ENCODE peak calls at places on chromosomes 6 and 20, in eight cellular contexts. Z is WERI-Rb-1, G is BE2C, E is mucosa of descending colon, W is nephron progenitor cell, Y is RWPE1, B is transverse colon, R is Peyer's patch. P is an unnamed sample.

GRCh38 chr20:50360921-50361320 is 149.3 kb upstream of the PTPN1 start:
- DNase-seq in Z (no peak), G (no peak), E (no peak), W (no peak), Y (no peak), B (no peak), R (no peak), P (no peak)

GRCh38 chr20:21741266-21741665 is 35.8 kb downstream of the PAX1 start:
- DNase-seq in Z (no peak), G (no peak), E (no peak), W (no peak), Y (no peak), B (no peak), R (no peak), P (no peak)

GRCh38 chr20:57275813-57276212 is 9.4 kb upstream of the BMP7 start:
- DNase-seq in Z (no peak), G (no peak), E (no peak), W (no peak), Y (peak), B (no peak), R (no peak), P (no peak)

GRCh38 chr6:105014954-105015353 is 58.0 kb downstream of the LIN28B start:
- DNase-seq in Z (no peak), G (no peak), E (no peak), W (no peak), Y (no peak), B (no peak), R (no peak), P (no peak)

GRCh38 chr6:157530126-157530525 is 149.1 kb downstream of the ZDHHC14 start:
- DNase-seq in Z (no peak), G (no peak), E (no peak), W (no peak), Y (no peak), B (no peak), R (no peak), P (no peak)

GRCh38 chr6:157761331-157761921 is 61.6 kb upstream of the SNX9 start:
- DNase-seq in Z (no peak), G (no peak), E (no peak), W (no peak), Y (peak), B (no peak), R (no peak), P (no peak)

GRCh38 chr20:59770270-59770669 is 163.2 kb downstream of the SYCP2 start:
- DNase-seq in Z (no peak), G (no peak), E (peak), W (no peak), Y (peak), B (no peak), R (peak), P (no peak)

GRCh38 chr20:43976577-43976976 is 61.9 kb downstream of the TOX2 start:
- DNase-seq in Z (no peak), G (no peak), E (no peak), W (no peak), Y (no peak), B (no peak), R (no peak), P (no peak)

GRCh38 chr6:15375018-15375417 is 129.1 kb downstream of the JARID2 start:
- DNase-seq in Z (no peak), G (no peak), E (no peak), W (no peak), Y (no peak), B (no peak), R (no peak), P (no peak)

GRCh38 chr6:51166914-51167313 is 348.2 kb downstream of the TFAP2B start:
- DNase-seq in Z (no peak), G (no peak), E (no peak), W (no peak), Y (no peak), B (no peak), R (no peak), P (no peak)

GRCh38 chr6:17281100-17281496 is at the start of gene RBM24:
- DNase-seq in Z (peak), G (peak), E (peak), W (peak), Y (peak), B (peak), R (peak), P (peak)

GRCh38 chr6:36622901-36623546 is 28.9 kb downstream of the SRSF3 start:
- DNase-seq in Z (no peak), G (no peak), E (no peak), W (no peak), Y (no peak), B (no peak), R (peak), P (no peak)

GRCh38 chr6:110650755-110651154 is 164.5 kb downstream of the CDK19 start:
- DNase-seq in Z (no peak), G (no peak), E (no peak), W (no peak), Y (no peak), B (no peak), R (no peak), P (no peak)

GRCh38 chr6:110649704-110650103 is 165.6 kb downstream of the CDK19 start:
- DNase-seq in Z (no peak), G (no peak), E (no peak), W (no peak), Y (no peak), B (no peak), R (no peak), P (no peak)

GRCh38 chr6:110645685-110646418 is 169.4 kb downstream of the CDK19 start:
- DNase-seq in Z (no peak), G (no peak), E (no peak), W (no peak), Y (no peak), B (no peak), R (no peak), P (no peak)

GRCh38 chr6:110646419-110646698 is 168.9 kb downstream of the CDK19 start:
- DNase-seq in Z (no peak), G (no peak), E (no peak), W (no peak), Y (no peak), B (no peak), R (no peak), P (no peak)

GRCh38 chr6:110646951-110647910 is 168.0 kb downstream of the CDK19 start:
- DNase-seq in Z (no peak), G (no peak), E (no peak), W (no peak), Y (no peak), B (no peak), R (no peak), P (no peak)
- TF ChIP-seq CTCF in Z (peak), G (peak), E (no peak), W (peak), Y (peak), B (peak), R (no peak), P (peak)

DNA sequence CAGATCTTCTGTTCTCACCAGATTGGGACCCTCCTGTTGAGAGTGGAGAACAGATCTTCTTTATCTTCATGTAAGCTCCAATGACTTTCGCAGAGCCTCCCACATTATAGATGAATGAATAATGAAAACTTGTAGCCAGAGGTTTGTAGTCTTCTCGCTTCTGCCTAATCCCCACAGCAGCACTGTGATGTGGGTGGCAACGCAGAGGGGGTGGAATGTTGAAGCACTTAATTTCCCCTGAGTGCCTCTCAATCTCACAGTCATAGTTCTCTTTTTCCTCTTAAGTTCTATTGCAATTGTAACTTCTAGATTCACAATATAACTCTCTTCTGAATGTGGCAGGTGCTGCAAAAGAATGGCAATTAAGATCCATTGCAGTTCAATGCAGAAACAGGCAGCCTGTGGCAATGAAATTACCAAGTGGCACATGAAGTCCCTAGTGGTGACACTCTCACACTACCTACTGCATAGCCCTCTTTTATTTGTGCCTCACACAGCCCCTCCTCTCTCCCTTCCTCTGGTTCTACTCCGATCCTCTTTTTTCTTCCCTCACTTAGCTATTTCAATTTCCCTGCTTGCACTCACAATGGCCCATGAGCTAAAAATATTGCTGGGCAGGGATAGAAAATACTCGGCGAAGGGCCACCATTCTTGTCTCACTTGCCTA is 281.9 kb downstream of the UBE3D start:
- DNase-seq in Z (peak), G (no peak), E (no peak), W (peak), Y (no peak), B (no peak), R (no peak), P (no peak)
- TF ChIP-seq CTCF in Z (peak), G (peak), E (no peak), W (peak), Y (no peak), B (no peak), R (no peak), P (peak)

DNA sequence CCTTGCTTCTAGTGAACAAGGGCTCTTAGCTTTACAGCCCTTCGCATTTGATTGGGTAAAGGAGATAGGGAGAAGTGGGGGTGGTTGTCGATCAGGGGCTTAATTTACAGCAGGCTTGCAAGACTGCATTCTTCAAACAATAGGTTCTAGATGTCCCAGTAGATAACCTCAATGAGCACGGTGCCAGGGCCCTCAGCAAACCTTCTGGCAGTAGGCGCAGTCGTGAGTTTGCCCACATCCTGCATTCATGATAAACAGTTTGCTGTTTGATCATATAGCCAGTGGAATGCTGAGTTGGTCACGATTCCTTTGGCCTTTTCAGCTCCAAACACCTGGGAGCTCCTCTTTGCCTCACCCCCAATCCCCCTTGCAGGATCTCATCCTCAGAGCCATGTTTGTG is 27.5 kb downstream of the SUN5 start:
- DNase-seq in Z (no peak), G (no peak), E (no peak), W (no peak), Y (no peak), B (no peak), R (no peak), P (no peak)
- TF ChIP-seq CTCF in Z (no peak), G (no peak), E (no peak), W (no peak), Y (no peak), B (no peak), R (no peak), P (no peak)

DNA sequence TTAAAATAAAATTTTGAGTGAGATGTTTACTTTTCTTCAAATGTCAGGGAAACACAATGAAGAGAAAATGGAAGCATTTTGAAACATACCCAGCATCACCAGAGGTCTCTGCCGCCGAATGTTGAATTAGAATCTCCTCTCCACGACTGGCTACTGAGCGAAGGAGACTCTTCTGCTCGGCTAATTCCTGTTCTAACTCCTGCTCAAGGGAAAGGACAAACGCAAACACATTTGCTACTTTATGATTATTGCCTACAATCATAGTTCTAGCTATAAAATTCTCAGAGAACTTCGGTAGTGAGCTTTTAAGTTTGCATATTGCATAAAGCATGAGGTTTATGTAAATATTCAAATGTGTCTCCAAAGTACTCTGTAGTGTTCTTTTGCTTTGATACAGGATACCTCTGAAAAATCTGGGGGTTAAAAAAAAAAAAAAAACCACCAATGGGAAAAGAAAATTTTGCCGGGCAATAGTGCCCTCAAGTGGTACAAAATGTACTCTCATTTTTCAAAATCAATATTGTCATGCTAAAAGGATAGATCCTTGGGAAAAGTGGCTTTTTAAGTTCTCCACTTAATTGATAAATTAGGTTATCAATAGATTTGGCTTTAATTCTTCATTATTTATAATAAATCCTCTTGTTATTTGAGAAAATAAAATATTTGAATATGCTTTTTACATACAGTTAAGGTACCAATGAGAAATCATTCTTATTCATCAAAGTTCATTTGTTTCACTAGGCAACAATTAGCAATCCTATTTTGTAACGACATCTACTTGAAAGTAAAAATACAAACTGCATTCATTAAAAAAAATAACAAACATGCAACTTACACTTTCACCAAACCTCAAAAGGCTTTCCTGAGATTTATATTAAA is 369.0 kb downstream of the SYNE1 start:
- DNase-seq in Z (no peak), G (peak), E (peak), W (peak), Y (peak), B (no peak), R (no peak), P (peak)
- TF ChIP-seq CTCF in Z (no peak), G (peak), E (peak), W (peak), Y (peak), B (peak), R (no peak), P (peak)

DNA sequence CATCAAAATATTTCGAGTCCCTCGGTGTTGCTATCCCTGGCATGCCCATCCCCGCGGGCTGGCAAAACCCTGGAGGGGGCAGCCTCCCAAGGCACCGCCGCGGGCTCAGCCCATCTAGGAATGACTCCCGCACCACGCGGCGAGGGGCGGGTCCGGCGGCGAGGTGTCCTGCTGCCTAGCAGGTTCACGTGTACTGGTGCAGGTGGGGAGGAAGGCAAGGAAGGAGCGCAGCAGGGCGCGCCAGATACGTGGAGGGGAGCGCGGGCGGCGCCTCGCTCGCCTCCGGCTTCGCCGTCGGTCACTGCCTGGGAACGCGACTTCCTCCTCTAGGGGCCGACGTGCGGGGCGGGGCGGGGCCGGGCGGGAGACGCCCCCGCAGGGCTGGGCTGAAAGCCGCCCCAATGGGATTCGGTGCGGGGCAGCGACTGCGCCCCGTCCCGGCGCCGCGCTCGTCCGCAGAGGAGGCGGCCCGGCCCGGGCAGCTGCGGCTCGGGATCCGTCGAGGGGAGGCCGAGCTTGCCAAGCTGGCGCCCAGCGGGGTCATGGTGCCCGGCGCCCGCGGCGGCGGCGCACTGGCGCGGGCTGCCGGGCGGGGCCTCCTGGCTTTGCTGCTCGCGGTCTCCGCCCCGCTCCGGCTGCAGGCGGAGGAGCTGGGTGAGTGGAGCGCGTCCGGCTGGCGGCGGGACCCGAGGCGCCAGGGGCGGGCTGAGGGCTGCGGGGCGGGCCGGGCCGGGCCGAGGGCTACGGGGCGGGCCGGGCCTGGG is at the start of gene DCBLD1:
- DNase-seq in Z (peak), G (peak), E (peak), W (peak), Y (peak), B (peak), R (peak), P (peak)
- TF ChIP-seq CTCF in Z (no peak), G (no peak), E (no peak), W (no peak), Y (no peak), B (peak), R (no peak), P (no peak)

GRCh38 chr6:23266536-23266935 is 697.2 kb downstream of the HDGFL1 start:
- DNase-seq in Z (no peak), G (no peak), E (no peak), W (no peak), Y (no peak), B (no peak), R (no peak), P (no peak)
- TF ChIP-seq CTCF in Z (no peak), G (no peak), E (no peak), W (no peak), Y (no peak), B (no peak), R (no peak), P (no peak)

DNA sequence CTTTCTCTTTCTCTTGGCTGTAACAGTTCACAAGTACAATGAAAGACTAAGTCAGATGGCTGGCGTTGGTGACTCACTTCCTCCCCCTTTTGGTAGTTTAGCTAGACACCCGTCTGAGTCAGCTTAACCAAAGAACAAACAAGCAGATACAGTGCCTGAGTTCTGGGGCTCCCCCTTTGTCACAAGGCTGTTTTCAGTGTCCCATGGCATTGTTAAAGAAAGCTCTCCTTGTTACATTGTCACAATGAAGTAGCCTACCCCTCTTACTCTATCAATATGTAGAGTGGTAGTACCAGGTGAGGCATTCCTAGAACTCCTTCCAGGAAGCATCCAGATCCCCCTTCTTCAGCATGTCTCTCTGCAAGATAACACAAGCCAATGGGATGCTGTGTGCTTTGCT is 38.6 kb downstream of the KIAA0408 start:
- DNase-seq in Z (peak), G (peak), E (peak), W (peak), Y (peak), B (peak), R (no peak), P (peak)
- TF ChIP-seq CTCF in Z (peak), G (peak), E (no peak), W (peak), Y (peak), B (peak), R (no peak), P (peak)

DNA sequence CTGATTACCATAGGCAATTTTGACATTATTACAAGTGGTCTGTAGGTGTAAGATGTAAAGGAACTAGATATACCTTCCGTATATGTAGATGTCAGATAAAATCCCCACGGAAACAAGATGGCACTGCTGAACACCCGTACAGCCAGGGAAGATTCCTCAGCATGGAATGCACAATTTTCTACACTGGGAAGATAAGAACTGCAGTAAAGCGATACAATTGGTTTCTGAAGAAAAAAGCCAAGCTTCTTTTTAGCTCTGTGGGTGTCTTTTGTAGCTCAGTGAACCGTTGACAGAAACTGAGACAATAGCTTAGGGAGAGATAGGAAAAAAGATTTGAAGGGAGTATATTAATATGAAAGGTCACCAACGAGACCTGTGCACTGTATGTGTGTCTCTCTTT is 437.4 kb upstream of the RNF217 start:
- DNase-seq in Z (no peak), G (no peak), E (no peak), W (no peak), Y (no peak), B (no peak), R (no peak), P (no peak)
- TF ChIP-seq CTCF in Z (no peak), G (no peak), E (no peak), W (no peak), Y (no peak), B (no peak), R (no peak), P (no peak)

GRCh38 chr6:33209856-33210255 is 1.6 kb downstream of the RING1 start:
- DNase-seq in Z (no peak), G (no peak), E (no peak), W (no peak), Y (no peak), B (no peak), R (no peak), P (no peak)
- TF ChIP-seq CTCF in Z (no peak), G (no peak), E (no peak), W (no peak), Y (no peak), B (no peak), R (no peak), P (no peak)